ENCODE peak calls at places on chromosome 2, in eight cellular contexts. R, U, D, T, Y, H, J and E are unnamed samples.

GRCh38 chr2:219609149-219609750 is 11.6 kb downstream of the STK11IP start:
- DNase-seq in R (no peak), U (no peak), D (no peak), T (no peak), Y (no peak), H (no peak), J (no peak), E (no peak)

GRCh38 chr2:108396845-108397244 is 19.1 kb downstream of the SULT1C4 start:
- DNase-seq in R (peak; percentile 70), U (no peak), D (no peak), T (no peak), Y (no peak), H (no peak), J (no peak), E (no peak)

GRCh38 chr2:160472839-160473251 is 20.8 kb downstream of the RBMS1 start:
- DNase-seq in R (no peak), U (peak; percentile 96), D (peak; percentile 65), T (peak; percentile 49), Y (no peak), H (peak; percentile 41), J (no peak), E (peak; percentile 53)

GRCh38 chr2:165905269-165905668 is 48.3 kb downstream of the TTC21B start:
- DNase-seq in R (no peak), U (no peak), D (no peak), T (no peak), Y (no peak), H (no peak), J (no peak), E (no peak)

GRCh38 chr2:145751155-145751554 is 1231.2 kb upstream of the ZEB2 start:
- DNase-seq in R (peak; percentile 10), U (no peak), D (no peak), T (no peak), Y (no peak), H (no peak), J (no peak), E (no peak)

GRCh38 chr2:88458633-88459032 is 6.1 kb upstream of the FOXI3 start:
- DNase-seq in R (no peak), U (no peak), D (no peak), T (no peak), Y (no peak), H (no peak), J (no peak), E (no peak)

GRCh38 chr2:241223211-241224067 is 35.0 kb downstream of the ANO7 start:
- DNase-seq in R (no peak), U (no peak), D (no peak), T (no peak), Y (no peak), H (peak; percentile 18), J (no peak), E (peak; percentile 71)

GRCh38 chr2:207422307-207422960 is 107.3 kb upstream of the CREB1 start:
- DNase-seq in R (no peak), U (no peak), D (no peak), T (no peak), Y (no peak), H (no peak), J (no peak), E (no peak)

GRCh38 chr2:142974288-142975024 is 97.0 kb downstream of the KYNU start:
- DNase-seq in R (peak; percentile 63), U (no peak), D (no peak), T (no peak), Y (no peak), H (peak; percentile 44), J (no peak), E (no peak)

GRCh38 chr2:129619471-129619870 is 360.0 kb upstream of the RAB6C start:
- DNase-seq in R (no peak), U (peak; percentile 92), D (no peak), T (no peak), Y (no peak), H (no peak), J (no peak), E (no peak)

GRCh38 chr2:41194235-41194634 is 742.3 kb upstream of the SLC8A1 start:
- DNase-seq in R (peak; percentile 64), U (no peak), D (no peak), T (peak; percentile 17), Y (peak; percentile 1), H (peak; percentile 72), J (peak; percentile 2), E (peak; percentile 63)

GRCh38 chr2:214904634-214905033 is 95.2 kb upstream of the BARD1 start:
- DNase-seq in R (no peak), U (no peak), D (no peak), T (no peak), Y (no peak), H (no peak), J (no peak), E (no peak)

GRCh38 chr2:230423851-230424458 is 8.0 kb downstream of the SP100 start:
- DNase-seq in R (peak; percentile 50), U (no peak), D (no peak), T (no peak), Y (no peak), H (peak; percentile 75), J (no peak), E (no peak)

GRCh38 chr2:106667478-106668077 is 180.4 kb downstream of the CD8B2 start:
- DNase-seq in R (no peak), U (peak; percentile 11), D (no peak), T (no peak), Y (no peak), H (no peak), J (no peak), E (no peak)

GRCh38 chr2:81194581-81194980 is 890.0 kb upstream of the LRRTM1 start:
- DNase-seq in R (no peak), U (no peak), D (no peak), T (no peak), Y (no peak), H (no peak), J (no peak), E (no peak)